ENCODE peak calls at places on chromosomes 5 and 9, in ten cellular contexts. One of them, this sample, is unnamed.

GRCh38 chr5:65076251-65076869 is 307.6 kb downstream of the CWC27 start:
- DNase-seq in activated CD8-positive, alpha-beta memory T cell treated with anti-CD3 and anti-CD28 coated beads for 24 hours: peak; percentile 71
- DNase-seq in left ventricle myocardium inferior: peak; percentile 23
- DNase-seq in M059J: peak; percentile 56
- DNase-seq in HFFc6: peak; percentile 38
- DNase-seq in cardiac fibroblast: peak; percentile 97
- DNase-seq in cardiac septum: no peak
- DNase-seq in HTR-8/SVneo: peak; percentile 49
- DNase-seq in RCC 7860: no peak
- DNase-seq in stimulated activated CD4-positive, alpha-beta T cell treated with anti-CD3 and anti-CD28 coated beads, Interleukin-12 subunit alpha, Interleukin-12 subunit beta, amount 100 ng/mL, for 4 hours: peak; percentile 33
- DNase-seq in this sample: no peak

GRCh38 chr5:27311544-27311943 is 273.2 kb upstream of the CDH9 start:
- DNase-seq in cardiac septum: no peak
- DNase-seq in stimulated activated CD4-positive, alpha-beta T cell treated with anti-CD3 and anti-CD28 coated beads, Interleukin-12 subunit alpha, Interleukin-12 subunit beta, amount 100 ng/mL, for 4 hours: no peak
- DNase-seq in HFFc6: no peak
- DNase-seq in activated CD8-positive, alpha-beta memory T cell treated with anti-CD3 and anti-CD28 coated beads for 24 hours: no peak
- DNase-seq in RCC 7860: no peak
- DNase-seq in cardiac fibroblast: peak; percentile 32
- DNase-seq in HTR-8/SVneo: no peak
- DNase-seq in M059J: peak; percentile 26
- DNase-seq in left ventricle myocardium inferior: no peak
- DNase-seq in this sample: no peak

GRCh38 chr5:4245511-4245910 is 649.9 kb downstream of the IRX1 start:
- DNase-seq in left ventricle myocardium inferior: no peak
- DNase-seq in cardiac fibroblast: no peak
- DNase-seq in activated CD8-positive, alpha-beta memory T cell treated with anti-CD3 and anti-CD28 coated beads for 24 hours: no peak
- DNase-seq in M059J: no peak
- DNase-seq in RCC 7860: no peak
- DNase-seq in stimulated activated CD4-positive, alpha-beta T cell treated with anti-CD3 and anti-CD28 coated beads, Interleukin-12 subunit alpha, Interleukin-12 subunit beta, amount 100 ng/mL, for 4 hours: no peak
- DNase-seq in HFFc6: no peak
- DNase-seq in cardiac septum: no peak
- DNase-seq in HTR-8/SVneo: no peak
- DNase-seq in this sample: no peak

GRCh38 chr5:138952962-138953361 is 77.8 kb upstream of the LRRTM2 start:
- DNase-seq in M059J: no peak
- DNase-seq in cardiac septum: no peak
- DNase-seq in HTR-8/SVneo: no peak
- DNase-seq in cardiac fibroblast: no peak
- DNase-seq in left ventricle myocardium inferior: no peak
- DNase-seq in RCC 7860: no peak
- DNase-seq in HFFc6: no peak
- DNase-seq in stimulated activated CD4-positive, alpha-beta T cell treated with anti-CD3 and anti-CD28 coated beads, Interleukin-12 subunit alpha, Interleukin-12 subunit beta, amount 100 ng/mL, for 4 hours: no peak
- DNase-seq in activated CD8-positive, alpha-beta memory T cell treated with anti-CD3 and anti-CD28 coated beads for 24 hours: no peak
- DNase-seq in this sample: no peak

GRCh38 chr5:54539001-54539400 is 21.4 kb downstream of the SNX18 start:
- DNase-seq in M059J: no peak
- DNase-seq in HTR-8/SVneo: no peak
- DNase-seq in cardiac septum: no peak
- DNase-seq in cardiac fibroblast: no peak
- DNase-seq in RCC 7860: no peak
- DNase-seq in activated CD8-positive, alpha-beta memory T cell treated with anti-CD3 and anti-CD28 coated beads for 24 hours: no peak
- DNase-seq in left ventricle myocardium inferior: no peak
- DNase-seq in stimulated activated CD4-positive, alpha-beta T cell treated with anti-CD3 and anti-CD28 coated beads, Interleukin-12 subunit alpha, Interleukin-12 subunit beta, amount 100 ng/mL, for 4 hours: no peak
- DNase-seq in HFFc6: no peak
- DNase-seq in this sample: no peak

GRCh38 chr5:91177639-91178038 is 205.5 kb downstream of the ARRDC3 start:
- DNase-seq in cardiac septum: no peak
- DNase-seq in M059J: no peak
- DNase-seq in RCC 7860: no peak
- DNase-seq in activated CD8-positive, alpha-beta memory T cell treated with anti-CD3 and anti-CD28 coated beads for 24 hours: no peak
- DNase-seq in left ventricle myocardium inferior: no peak
- DNase-seq in HFFc6: no peak
- DNase-seq in cardiac fibroblast: no peak
- DNase-seq in stimulated activated CD4-positive, alpha-beta T cell treated with anti-CD3 and anti-CD28 coated beads, Interleukin-12 subunit alpha, Interleukin-12 subunit beta, amount 100 ng/mL, for 4 hours: no peak
- DNase-seq in HTR-8/SVneo: no peak
- DNase-seq in this sample: no peak

GRCh38 chr9:81656004-81656403 is 33.3 kb downstream of the TLE1 start:
- DNase-seq in M059J: no peak
- DNase-seq in activated CD8-positive, alpha-beta memory T cell treated with anti-CD3 and anti-CD28 coated beads for 24 hours: no peak
- DNase-seq in stimulated activated CD4-positive, alpha-beta T cell treated with anti-CD3 and anti-CD28 coated beads, Interleukin-12 subunit alpha, Interleukin-12 subunit beta, amount 100 ng/mL, for 4 hours: no peak
- DNase-seq in cardiac fibroblast: no peak
- DNase-seq in RCC 7860: no peak
- DNase-seq in HFFc6: no peak
- DNase-seq in cardiac septum: no peak
- DNase-seq in left ventricle myocardium inferior: no peak
- DNase-seq in HTR-8/SVneo: no peak
- DNase-seq in this sample: no peak

GRCh38 chr5:159712672-159713071 is 203.6 kb upstream of the ADRA1B start:
- DNase-seq in HFFc6: no peak
- DNase-seq in left ventricle myocardium inferior: no peak
- DNase-seq in activated CD8-positive, alpha-beta memory T cell treated with anti-CD3 and anti-CD28 coated beads for 24 hours: no peak
- DNase-seq in stimulated activated CD4-positive, alpha-beta T cell treated with anti-CD3 and anti-CD28 coated beads, Interleukin-12 subunit alpha, Interleukin-12 subunit beta, amount 100 ng/mL, for 4 hours: no peak
- DNase-seq in M059J: peak; percentile 63
- DNase-seq in cardiac septum: no peak
- DNase-seq in cardiac fibroblast: no peak
- DNase-seq in HTR-8/SVneo: no peak
- DNase-seq in RCC 7860: no peak
- DNase-seq in this sample: no peak

GRCh38 chr5:145294321-145294720 is 540.8 kb downstream of the PRELID2 start:
- DNase-seq in M059J: no peak
- DNase-seq in HFFc6: no peak
- DNase-seq in cardiac fibroblast: no peak
- DNase-seq in RCC 7860: no peak
- DNase-seq in activated CD8-positive, alpha-beta memory T cell treated with anti-CD3 and anti-CD28 coated beads for 24 hours: no peak
- DNase-seq in stimulated activated CD4-positive, alpha-beta T cell treated with anti-CD3 and anti-CD28 coated beads, Interleukin-12 subunit alpha, Interleukin-12 subunit beta, amount 100 ng/mL, for 4 hours: no peak
- DNase-seq in left ventricle myocardium inferior: no peak
- DNase-seq in cardiac septum: no peak
- DNase-seq in HTR-8/SVneo: no peak
- DNase-seq in this sample: no peak

GRCh38 chr9:34594177-34594576 is 4.7 kb upstream of the CNTFR start:
- DNase-seq in cardiac fibroblast: no peak
- DNase-seq in left ventricle myocardium inferior: no peak
- DNase-seq in RCC 7860: no peak
- DNase-seq in HTR-8/SVneo: no peak
- DNase-seq in stimulated activated CD4-positive, alpha-beta T cell treated with anti-CD3 and anti-CD28 coated beads, Interleukin-12 subunit alpha, Interleukin-12 subunit beta, amount 100 ng/mL, for 4 hours: no peak
- DNase-seq in activated CD8-positive, alpha-beta memory T cell treated with anti-CD3 and anti-CD28 coated beads for 24 hours: no peak
- DNase-seq in HFFc6: no peak
- DNase-seq in cardiac septum: no peak
- DNase-seq in M059J: no peak
- DNase-seq in this sample: no peak

GRCh38 chr5:138711816-138712215 is 41.4 kb upstream of the CTNNA1 start:
- DNase-seq in cardiac fibroblast: no peak
- DNase-seq in M059J: peak; percentile 11
- DNase-seq in cardiac septum: no peak
- DNase-seq in RCC 7860: no peak
- DNase-seq in HTR-8/SVneo: no peak
- DNase-seq in stimulated activated CD4-positive, alpha-beta T cell treated with anti-CD3 and anti-CD28 coated beads, Interleukin-12 subunit alpha, Interleukin-12 subunit beta, amount 100 ng/mL, for 4 hours: no peak
- DNase-seq in HFFc6: no peak
- DNase-seq in left ventricle myocardium inferior: no peak
- DNase-seq in activated CD8-positive, alpha-beta memory T cell treated with anti-CD3 and anti-CD28 coated beads for 24 hours: no peak
- DNase-seq in this sample: no peak

GRCh38 chr5:178289438-178289837 is 56.8 kb upstream of the PHYKPL start:
- DNase-seq in HFFc6: no peak
- DNase-seq in RCC 7860: no peak
- DNase-seq in cardiac septum: no peak
- DNase-seq in cardiac fibroblast: no peak
- DNase-seq in left ventricle myocardium inferior: no peak
- DNase-seq in M059J: no peak
- DNase-seq in activated CD8-positive, alpha-beta memory T cell treated with anti-CD3 and anti-CD28 coated beads for 24 hours: no peak
- DNase-seq in HTR-8/SVneo: no peak
- DNase-seq in stimulated activated CD4-positive, alpha-beta T cell treated with anti-CD3 and anti-CD28 coated beads, Interleukin-12 subunit alpha, Interleukin-12 subunit beta, amount 100 ng/mL, for 4 hours: no peak
- DNase-seq in this sample: no peak

GRCh38 chr5:66472010-66472409 is 124.2 kb upstream of the MAST4 start:
- DNase-seq in activated CD8-positive, alpha-beta memory T cell treated with anti-CD3 and anti-CD28 coated beads for 24 hours: no peak
- DNase-seq in HTR-8/SVneo: no peak
- DNase-seq in M059J: no peak
- DNase-seq in cardiac fibroblast: no peak
- DNase-seq in HFFc6: no peak
- DNase-seq in cardiac septum: no peak
- DNase-seq in stimulated activated CD4-positive, alpha-beta T cell treated with anti-CD3 and anti-CD28 coated beads, Interleukin-12 subunit alpha, Interleukin-12 subunit beta, amount 100 ng/mL, for 4 hours: no peak
- DNase-seq in RCC 7860: no peak
- DNase-seq in left ventricle myocardium inferior: no peak
- DNase-seq in this sample: no peak

GRCh38 chr5:14449052-14449661 is 132.4 kb upstream of the OTULINL start:
- DNase-seq in RCC 7860: peak; percentile 100
- DNase-seq in M059J: peak; percentile 89
- DNase-seq in activated CD8-positive, alpha-beta memory T cell treated with anti-CD3 and anti-CD28 coated beads for 24 hours: no peak
- DNase-seq in left ventricle myocardium inferior: no peak
- DNase-seq in HFFc6: peak; percentile 99
- DNase-seq in stimulated activated CD4-positive, alpha-beta T cell treated with anti-CD3 and anti-CD28 coated beads, Interleukin-12 subunit alpha, Interleukin-12 subunit beta, amount 100 ng/mL, for 4 hours: no peak
- DNase-seq in cardiac septum: no peak
- DNase-seq in HTR-8/SVneo: peak; percentile 80
- DNase-seq in cardiac fibroblast: peak; percentile 93
- DNase-seq in this sample: no peak

GRCh38 chr9:72995131-72996024 is 42.5 kb upstream of the ALDH1A1 start:
- DNase-seq in left ventricle myocardium inferior: no peak
- DNase-seq in HTR-8/SVneo: no peak
- DNase-seq in HFFc6: no peak
- DNase-seq in cardiac septum: no peak
- DNase-seq in cardiac fibroblast: no peak
- DNase-seq in stimulated activated CD4-positive, alpha-beta T cell treated with anti-CD3 and anti-CD28 coated beads, Interleukin-12 subunit alpha, Interleukin-12 subunit beta, amount 100 ng/mL, for 4 hours: no peak
- DNase-seq in M059J: peak; percentile 32
- DNase-seq in RCC 7860: no peak
- DNase-seq in activated CD8-positive, alpha-beta memory T cell treated with anti-CD3 and anti-CD28 coated beads for 24 hours: no peak
- DNase-seq in this sample: no peak

GRCh38 chr5:167123126-167123525 is 1168.3 kb upstream of the WWC1 start:
- DNase-seq in stimulated activated CD4-positive, alpha-beta T cell treated with anti-CD3 and anti-CD28 coated beads, Interleukin-12 subunit alpha, Interleukin-12 subunit beta, amount 100 ng/mL, for 4 hours: no peak
- DNase-seq in left ventricle myocardium inferior: no peak
- DNase-seq in activated CD8-positive, alpha-beta memory T cell treated with anti-CD3 and anti-CD28 coated beads for 24 hours: no peak
- DNase-seq in HTR-8/SVneo: no peak
- DNase-seq in cardiac fibroblast: no peak
- DNase-seq in cardiac septum: no peak
- DNase-seq in RCC 7860: no peak
- DNase-seq in HFFc6: no peak
- DNase-seq in M059J: no peak
- DNase-seq in this sample: no peak

GRCh38 chr9:109311731-109312130 is 9.1 kb downstream of the EPB41L4B start:
- DNase-seq in stimulated activated CD4-positive, alpha-beta T cell treated with anti-CD3 and anti-CD28 coated beads, Interleukin-12 subunit alpha, Interleukin-12 subunit beta, amount 100 ng/mL, for 4 hours: no peak
- DNase-seq in cardiac fibroblast: no peak
- DNase-seq in HTR-8/SVneo: no peak
- DNase-seq in RCC 7860: no peak
- DNase-seq in left ventricle myocardium inferior: no peak
- DNase-seq in M059J: no peak
- DNase-seq in activated CD8-positive, alpha-beta memory T cell treated with anti-CD3 and anti-CD28 coated beads for 24 hours: no peak
- DNase-seq in HFFc6: no peak
- DNase-seq in cardiac septum: no peak
- DNase-seq in this sample: peak; percentile 26

GRCh38 chr5:36596247-36596646 is 10.2 kb upstream of the SLC1A3 start:
- DNase-seq in left ventricle myocardium inferior: no peak
- DNase-seq in cardiac fibroblast: no peak
- DNase-seq in M059J: no peak
- DNase-seq in HFFc6: no peak
- DNase-seq in RCC 7860: no peak
- DNase-seq in cardiac septum: no peak
- DNase-seq in activated CD8-positive, alpha-beta memory T cell treated with anti-CD3 and anti-CD28 coated beads for 24 hours: no peak
- DNase-seq in stimulated activated CD4-positive, alpha-beta T cell treated with anti-CD3 and anti-CD28 coated beads, Interleukin-12 subunit alpha, Interleukin-12 subunit beta, amount 100 ng/mL, for 4 hours: no peak
- DNase-seq in HTR-8/SVneo: no peak
- DNase-seq in this sample: no peak

GRCh38 chr5:35924122-35924949 is 14.1 kb downstream of the CAPSL start:
- DNase-seq in cardiac septum: no peak
- DNase-seq in cardiac fibroblast: peak; percentile 49
- DNase-seq in RCC 7860: peak; percentile 65
- DNase-seq in HTR-8/SVneo: no peak
- DNase-seq in left ventricle myocardium inferior: no peak
- DNase-seq in M059J: peak; percentile 91
- DNase-seq in activated CD8-positive, alpha-beta memory T cell treated with anti-CD3 and anti-CD28 coated beads for 24 hours: peak; percentile 64
- DNase-seq in stimulated activated CD4-positive, alpha-beta T cell treated with anti-CD3 and anti-CD28 coated beads, Interleukin-12 subunit alpha, Interleukin-12 subunit beta, amount 100 ng/mL, for 4 hours: no peak
- DNase-seq in HFFc6: peak; percentile 83
- DNase-seq in this sample: no peak

GRCh38 chr9:116899337-116900006 is 212.4 kb downstream of the TRIM32 start:
- DNase-seq in stimulated activated CD4-positive, alpha-beta T cell treated with anti-CD3 and anti-CD28 coated beads, Interleukin-12 subunit alpha, Interleukin-12 subunit beta, amount 100 ng/mL, for 4 hours: no peak
- DNase-seq in cardiac fibroblast: no peak
- DNase-seq in activated CD8-positive, alpha-beta memory T cell treated with anti-CD3 and anti-CD28 coated beads for 24 hours: no peak
- DNase-seq in HTR-8/SVneo: no peak
- DNase-seq in left ventricle myocardium inferior: no peak
- DNase-seq in cardiac septum: no peak
- DNase-seq in M059J: peak; percentile 96
- DNase-seq in HFFc6: no peak
- DNase-seq in RCC 7860: peak; percentile 98
- DNase-seq in this sample: no peak

GRCh38 chr5:112417931-112418358 is 1.1 kb downstream of the EPB41L4A start:
- DNase-seq in HTR-8/SVneo: no peak
- DNase-seq in cardiac septum: peak; percentile 80
- DNase-seq in cardiac fibroblast: peak; percentile 58
- DNase-seq in left ventricle myocardium inferior: peak; percentile 71
- DNase-seq in RCC 7860: peak; percentile 14
- DNase-seq in activated CD8-positive, alpha-beta memory T cell treated with anti-CD3 and anti-CD28 coated beads for 24 hours: peak; percentile 66
- DNase-seq in HFFc6: no peak
- DNase-seq in stimulated activated CD4-positive, alpha-beta T cell treated with anti-CD3 and anti-CD28 coated beads, Interleukin-12 subunit alpha, Interleukin-12 subunit beta, amount 100 ng/mL, for 4 hours: peak; percentile 16
- DNase-seq in M059J: peak; percentile 4
- DNase-seq in this sample: no peak

GRCh38 chr5:14297697-14298096 is 154.6 kb downstream of the TRIO start:
- DNase-seq in cardiac septum: no peak
- DNase-seq in RCC 7860: no peak
- DNase-seq in M059J: no peak
- DNase-seq in activated CD8-positive, alpha-beta memory T cell treated with anti-CD3 and anti-CD28 coated beads for 24 hours: no peak
- DNase-seq in cardiac fibroblast: no peak
- DNase-seq in stimulated activated CD4-positive, alpha-beta T cell treated with anti-CD3 and anti-CD28 coated beads, Interleukin-12 subunit alpha, Interleukin-12 subunit beta, amount 100 ng/mL, for 4 hours: no peak
- DNase-seq in HTR-8/SVneo: no peak
- DNase-seq in left ventricle myocardium inferior: no peak
- DNase-seq in HFFc6: no peak
- DNase-seq in this sample: no peak

GRCh38 chr9:114214686-114215397 is 59.5 kb downstream of the COL27A1 start:
- DNase-seq in stimulated activated CD4-positive, alpha-beta T cell treated with anti-CD3 and anti-CD28 coated beads, Interleukin-12 subunit alpha, Interleukin-12 subunit beta, amount 100 ng/mL, for 4 hours: no peak
- DNase-seq in activated CD8-positive, alpha-beta memory T cell treated with anti-CD3 and anti-CD28 coated beads for 24 hours: no peak
- DNase-seq in HTR-8/SVneo: no peak
- DNase-seq in RCC 7860: no peak
- DNase-seq in M059J: no peak
- DNase-seq in cardiac fibroblast: no peak
- DNase-seq in HFFc6: no peak
- DNase-seq in left ventricle myocardium inferior: no peak
- DNase-seq in cardiac septum: no peak
- DNase-seq in this sample: no peak

GRCh38 chr5:4363045-4363444 is 767.4 kb downstream of the IRX1 start:
- DNase-seq in activated CD8-positive, alpha-beta memory T cell treated with anti-CD3 and anti-CD28 coated beads for 24 hours: no peak
- DNase-seq in HFFc6: no peak
- DNase-seq in HTR-8/SVneo: no peak
- DNase-seq in cardiac septum: no peak
- DNase-seq in M059J: no peak
- DNase-seq in cardiac fibroblast: no peak
- DNase-seq in stimulated activated CD4-positive, alpha-beta T cell treated with anti-CD3 and anti-CD28 coated beads, Interleukin-12 subunit alpha, Interleukin-12 subunit beta, amount 100 ng/mL, for 4 hours: no peak
- DNase-seq in RCC 7860: no peak
- DNase-seq in left ventricle myocardium inferior: no peak
- DNase-seq in this sample: no peak

GRCh38 chr5:143806568-143806967 is 5.4 kb upstream of the HMHB1 start:
- DNase-seq in left ventricle myocardium inferior: no peak
- DNase-seq in HTR-8/SVneo: no peak
- DNase-seq in HFFc6: no peak
- DNase-seq in M059J: no peak
- DNase-seq in stimulated activated CD4-positive, alpha-beta T cell treated with anti-CD3 and anti-CD28 coated beads, Interleukin-12 subunit alpha, Interleukin-12 subunit beta, amount 100 ng/mL, for 4 hours: no peak
- DNase-seq in RCC 7860: no peak
- DNase-seq in cardiac septum: no peak
- DNase-seq in cardiac fibroblast: no peak
- DNase-seq in activated CD8-positive, alpha-beta memory T cell treated with anti-CD3 and anti-CD28 coated beads for 24 hours: no peak
- DNase-seq in this sample: no peak

This sample was measured in nucleus accumbens.